ENCODE peak calls at places on chromosome 14, in nine cellular contexts. Y, W, N, U, P, T, V, R and L are unnamed samples.

GRCh38 chr14:63249112-63249511 is 44.9 kb downstream of the RHOJ start:
- DNase-seq in Y (peak), W (no peak), N (no peak), U (peak), P (no peak), T (no peak), V (no peak), R (no peak), L (peak)

GRCh38 chr14:36477266-36477665 is 42.8 kb downstream of the NKX2-1 start:
- DNase-seq in Y (no peak), W (no peak), N (no peak), U (no peak), P (no peak), T (peak), V (no peak), R (no peak), L (no peak)

GRCh38 chr14:100765991-100766390 is 39.3 kb downstream of the DLK1 start:
- DNase-seq in Y (no peak), W (no peak), N (no peak), U (no peak), P (no peak), T (no peak), V (peak), R (no peak), L (no peak)

GRCh38 chr14:36988568-36988967 is 183.8 kb downstream of the SLC25A21 start:
- DNase-seq in Y (peak), W (no peak), N (no peak), U (no peak), P (no peak), T (no peak), V (no peak), R (no peak), L (no peak)

GRCh38 chr14:64682173-64682710 is 22.0 kb upstream of the PLEKHG3 start:
- DNase-seq in Y (peak), W (no peak), N (no peak), U (peak), P (no peak), T (no peak), V (peak), R (no peak), L (no peak)

GRCh38 chr14:91554535-91555332 is 44.6 kb upstream of the PPP4R3A start:
- DNase-seq in Y (no peak), W (no peak), N (no peak), U (no peak), P (no peak), T (no peak), V (no peak), R (no peak), L (no peak)

GRCh38 chr14:103483600-103483999 is 39.0 kb downstream of the CKB start:
- DNase-seq in Y (peak), W (no peak), N (no peak), U (peak), P (no peak), T (no peak), V (no peak), R (no peak), L (peak)

GRCh38 chr14:91415794-91416743 is 1.6 kb downstream of the CCDC88C start:
- DNase-seq in Y (no peak), W (no peak), N (peak), U (no peak), P (no peak), T (peak), V (no peak), R (peak), L (no peak)

GRCh38 chr14:95382747-95383146 is 63.0 kb upstream of the CLMN start:
- DNase-seq in Y (no peak), W (no peak), N (no peak), U (no peak), P (no peak), T (no peak), V (no peak), R (no peak), L (no peak)

GRCh38 chr14:58822856-58823255 is 185.1 kb downstream of the DACT1 start:
- DNase-seq in Y (no peak), W (no peak), N (no peak), U (no peak), P (no peak), T (no peak), V (no peak), R (no peak), L (no peak)

GRCh38 chr14:32306549-32306948 is 22.5 kb upstream of the AKAP6 start:
- DNase-seq in Y (peak), W (no peak), N (no peak), U (no peak), P (no peak), T (no peak), V (no peak), R (no peak), L (no peak)

GRCh38 chr14:91058017-91058675 is 2.3 kb downstream of the RPS6KA5 start:
- DNase-seq in Y (peak), W (no peak), N (no peak), U (no peak), P (no peak), T (no peak), V (no peak), R (no peak), L (no peak)

GRCh38 chr14:66105819-66106218 is 380.4 kb upstream of the CCDC196 start:
- DNase-seq in Y (peak), W (no peak), N (no peak), U (no peak), P (no peak), T (no peak), V (no peak), R (no peak), L (no peak)

GRCh38 chr14:29896354-29896768 is 31.3 kb downstream of the PRKD1 start:
- DNase-seq in Y (no peak), W (no peak), N (no peak), U (no peak), P (no peak), T (no peak), V (no peak), R (no peak), L (no peak)

GRCh38 chr14:68547305-68548193 is 245.3 kb downstream of the ZFP36L1 start:
- DNase-seq in Y (peak), W (peak), N (peak), U (peak), P (no peak), T (no peak), V (peak), R (no peak), L (no peak)

GRCh38 chr14:29078810-29079522 is 312.4 kb downstream of the FOXG1 start:
- DNase-seq in Y (no peak), W (no peak), N (no peak), U (no peak), P (no peak), T (no peak), V (no peak), R (no peak), L (no peak)

GRCh38 chr14:98932436-98933325 is 339.3 kb downstream of the BCL11B start:
- DNase-seq in Y (no peak), W (no peak), N (no peak), U (no peak), P (no peak), T (peak), V (no peak), R (no peak), L (no peak)

GRCh38 chr14:24063263-24063836 is 8.0 kb upstream of the CPNE6 start:
- DNase-seq in Y (no peak), W (no peak), N (no peak), U (no peak), P (no peak), T (no peak), V (no peak), R (no peak), L (no peak)

GRCh38 chr14:71166434-71166833 is 259.2 kb downstream of the PCNX1 start:
- DNase-seq in Y (peak), W (no peak), N (peak), U (no peak), P (peak), T (no peak), V (no peak), R (peak), L (peak)

GRCh38 chr14:99522457-99522891 is 41.3 kb downstream of the CCNK start:
- DNase-seq in Y (peak), W (no peak), N (peak), U (no peak), P (peak), T (no peak), V (peak), R (peak), L (no peak)

GRCh38 chr14:67474366-67474765 is 14.2 kb downstream of the TMEM229B start:
- DNase-seq in Y (no peak), W (no peak), N (no peak), U (no peak), P (no peak), T (no peak), V (no peak), R (no peak), L (no peak)

GRCh38 chr14:51979399-51979709 is 10.0 kb upstream of the RTRAF start:
- DNase-seq in Y (no peak), W (no peak), N (no peak), U (no peak), P (no peak), T (no peak), V (no peak), R (no peak), L (no peak)
- TF ChIP-seq CTCF in Y (no peak), W (no peak), N (peak), U (no peak), P (no peak), T (no peak), V (no peak), R (no peak), L (no peak)

DNA sequence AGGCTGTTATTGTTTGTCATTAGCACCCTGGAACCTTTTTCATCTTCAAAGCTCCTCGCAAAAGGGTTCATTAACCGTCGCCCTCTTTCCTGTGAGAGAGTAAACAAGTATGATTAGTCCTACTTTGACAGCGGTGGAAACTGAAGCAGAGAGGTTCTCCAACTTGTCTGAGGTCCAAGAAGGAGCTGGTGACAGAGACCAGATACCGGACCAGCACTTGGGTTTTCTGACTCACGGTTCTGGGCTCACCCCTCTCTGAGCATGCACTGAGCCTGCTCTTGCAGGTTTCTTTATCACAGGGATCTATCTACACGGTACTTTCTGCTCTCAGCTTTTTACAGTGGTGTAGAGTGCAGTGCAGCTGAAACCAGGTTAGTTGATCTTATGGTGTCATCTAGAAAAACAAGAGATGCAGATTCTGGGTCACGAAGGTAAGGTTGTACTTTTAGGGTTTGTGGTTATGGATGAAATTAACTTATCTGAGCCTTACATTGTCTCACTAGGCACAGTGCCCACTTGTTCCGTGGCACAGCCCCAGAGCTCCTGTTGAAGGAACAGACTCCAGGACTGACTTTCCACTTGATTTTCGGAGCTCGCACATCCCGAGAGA is 62.1 kb downstream of the PPP2R5C start:
- DNase-seq in Y (peak), W (no peak), N (no peak), U (no peak), P (no peak), T (no peak), V (no peak), R (no peak), L (no peak)
- H3K4me3 ChIP-seq in Y (no peak), W (no peak), N (no peak), U (no peak), P (no peak), T (no peak), V (peak), R (no peak), L (no peak)

DNA sequence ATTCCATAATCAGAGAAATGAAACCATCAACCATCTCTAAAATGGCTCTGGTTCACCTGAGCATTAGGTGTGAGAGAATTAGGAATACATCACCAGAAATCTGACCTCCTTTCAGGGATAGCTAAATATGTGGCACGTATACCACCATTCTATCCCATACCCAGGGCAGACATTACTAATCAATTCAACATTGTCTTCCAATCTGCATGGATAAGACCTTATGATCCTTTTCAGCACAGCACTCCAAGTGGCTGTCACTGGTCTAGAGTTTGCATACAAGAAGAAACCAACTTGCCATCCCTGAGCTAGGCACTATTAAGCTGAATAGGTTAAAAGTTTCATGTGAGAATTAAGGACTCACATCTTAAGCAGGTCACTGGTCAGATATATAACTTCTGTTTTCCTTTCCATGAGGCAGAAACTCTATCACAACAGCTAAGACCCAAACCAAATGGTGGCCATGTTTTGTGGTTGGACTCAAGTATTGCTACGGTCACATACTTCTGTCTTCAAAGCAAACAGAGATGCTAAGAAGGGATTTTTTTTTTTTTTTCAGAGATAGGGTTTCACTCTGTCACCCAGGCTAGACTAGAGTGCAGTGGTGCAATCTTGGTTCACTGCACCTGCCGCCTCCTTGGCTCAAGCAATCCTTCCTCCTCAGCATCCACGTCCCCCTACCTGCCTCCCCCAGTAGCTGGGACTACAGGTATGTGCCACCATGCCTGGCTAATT is 249.0 kb downstream of the DPF3 start:
- DNase-seq in Y (peak), W (no peak), N (no peak), U (no peak), P (no peak), T (no peak), V (no peak), R (no peak), L (no peak)
- TF ChIP-seq CTCF in Y (peak), W (no peak), N (no peak), U (no peak), P (no peak), T (peak), V (peak), R (no peak), L (no peak)

GRCh38 chr14:101814869-101815268 is 53.4 kb downstream of the PPP2R5C start:
- DNase-seq in Y (no peak), W (no peak), N (no peak), U (no peak), P (no peak), T (no peak), V (no peak), R (no peak), L (no peak)

GRCh38 chr14:101812071-101812470 is 50.6 kb downstream of the PPP2R5C start:
- DNase-seq in Y (no peak), W (no peak), N (no peak), U (no peak), P (no peak), T (no peak), V (no peak), R (no peak), L (no peak)

GRCh38 chr14:101813833-101814232 is 52.3 kb downstream of the PPP2R5C start:
- DNase-seq in Y (no peak), W (no peak), N (no peak), U (no peak), P (no peak), T (no peak), V (no peak), R (no peak), L (no peak)

GRCh38 chr14:101810897-101811620 is 49.5 kb downstream of the PPP2R5C start:
- DNase-seq in Y (peak), W (no peak), N (no peak), U (no peak), P (no peak), T (no peak), V (no peak), R (peak), L (no peak)

DNA sequence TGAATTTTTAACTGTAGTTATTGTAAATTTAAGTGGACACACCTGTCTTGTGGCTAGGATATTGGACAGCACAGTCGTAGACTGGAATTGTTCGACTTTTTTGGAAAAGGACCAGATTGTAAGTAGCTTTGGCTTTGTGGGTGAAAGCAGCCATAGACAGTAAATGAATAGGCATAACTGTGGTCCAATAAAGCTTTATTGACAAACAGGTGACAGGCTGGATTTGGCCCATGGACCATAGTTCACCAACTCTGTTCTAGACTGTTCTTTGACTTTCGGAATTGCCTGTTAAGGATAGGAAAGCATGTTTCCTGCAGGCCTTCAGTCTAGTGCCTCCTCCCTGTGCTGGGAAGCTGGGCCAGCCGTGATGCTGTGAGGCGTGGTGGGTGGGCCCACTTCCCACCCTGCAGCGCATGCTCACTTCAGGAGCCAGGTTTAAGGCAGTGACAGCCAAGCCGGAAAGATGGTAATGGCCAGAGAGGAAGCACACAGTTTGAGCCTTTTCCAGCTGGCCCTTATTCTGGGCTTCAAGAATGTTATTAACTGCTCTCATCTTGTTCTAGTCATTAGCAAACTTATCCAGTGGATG is 51.8 kb downstream of the PPP2R5C start:
- DNase-seq in Y (peak), W (no peak), N (no peak), U (no peak), P (no peak), T (no peak), V (peak), R (no peak), L (no peak)
- H3K4me3 ChIP-seq in Y (no peak), W (no peak), N (no peak), U (no peak), P (no peak), T (peak), V (no peak), R (no peak), L (no peak)

GRCh38 chr14:93903342-93904184 is 23.6 kb upstream of the FAM181A start:
- DNase-seq in Y (no peak), W (no peak), N (no peak), U (no peak), P (peak), T (no peak), V (no peak), R (peak), L (no peak)
- TF ChIP-seq CTCF in Y (peak), W (no peak), N (peak), U (peak), P (peak), T (peak), V (peak), R (peak), L (peak)